ENCODE peak calls at places on chromosomes 3 and 15, in four cellular contexts. One of them, this sample, is unnamed.

GRCh38 chr3:48130321-48130881 is 57.8 kb downstream of the CDC25A start:
- DNase-seq in GM12878: no peak
- DNase-seq in HCT116: no peak
- DNase-seq in GM23338: no peak
- DNase-seq in this sample: no peak

GRCh38 chr3:177602601-177603136 is 405.4 kb upstream of the TBL1XR1 start:
- DNase-seq in GM23338: no peak
- DNase-seq in HCT116: no peak
- DNase-seq in GM12878: no peak
- DNase-seq in this sample: no peak

GRCh38 chr3:107344722-107345121 is 32.5 kb upstream of the CCDC54 start:
- DNase-seq in GM12878: no peak
- DNase-seq in HCT116: no peak
- DNase-seq in GM23338: no peak
- DNase-seq in this sample: no peak

GRCh38 chr3:13414040-13414729 is 5.9 kb downstream of the NUP210 start:
- DNase-seq in GM23338: no peak
- DNase-seq in HCT116: no peak
- DNase-seq in GM12878: peak
- DNase-seq in this sample: no peak

GRCh38 chr3:85576091-85576690 is 617.4 kb downstream of the CADM2 start:
- DNase-seq in GM12878: no peak
- DNase-seq in HCT116: peak
- DNase-seq in GM23338: peak
- DNase-seq in this sample: peak

GRCh38 chr3:56783644-56784451 is 17.9 kb downstream of the ARHGEF3 start:
- DNase-seq in GM23338: no peak
- DNase-seq in GM12878: peak
- DNase-seq in HCT116: no peak
- DNase-seq in this sample: no peak

GRCh38 chr15:59680870-59681269 is 8.2 kb downstream of the BNIP2 start:
- DNase-seq in GM12878: no peak
- DNase-seq in HCT116: no peak
- DNase-seq in GM23338: no peak
- DNase-seq in this sample: no peak

GRCh38 chr3:191360620-191361019 is 30.3 kb upstream of the UTS2B start:
- DNase-seq in GM12878: no peak
- DNase-seq in HCT116: no peak
- DNase-seq in GM23338: no peak
- DNase-seq in this sample: no peak

GRCh38 chr3:24886511-24886910 is 391.9 kb upstream of the THRB start:
- DNase-seq in GM12878: no peak
- DNase-seq in HCT116: no peak
- DNase-seq in GM23338: peak
- DNase-seq in this sample: no peak

GRCh38 chr3:15601399-15602145 is at the start of the genes BTD and HACL1:
- DNase-seq in GM23338: peak
- DNase-seq in GM12878: peak
- DNase-seq in HCT116: peak
- DNase-seq in this sample: peak

GRCh38 chr3:5264896-5265770 is 77.6 kb downstream of the EDEM1 start:
- DNase-seq in HCT116: no peak
- DNase-seq in GM23338: no peak
- DNase-seq in GM12878: no peak
- DNase-seq in this sample: no peak

GRCh38 chr15:73984208-73984979 is 7.7 kb downstream of the STOML1 start:
- DNase-seq in HCT116: no peak
- DNase-seq in GM12878: no peak
- DNase-seq in GM23338: no peak
- DNase-seq in this sample: no peak

GRCh38 chr15:65102912-65103311 is 12.1 kb downstream of the UBAP1L start:
- DNase-seq in GM23338: no peak
- DNase-seq in HCT116: no peak
- DNase-seq in GM12878: no peak
- DNase-seq in this sample: no peak

GRCh38 chr3:5019411-5020261 is 40.4 kb downstream of the BHLHE40 start:
- DNase-seq in GM12878: no peak
- DNase-seq in HCT116: no peak
- DNase-seq in GM23338: no peak
- DNase-seq in this sample: no peak

GRCh38 chr3:123105201-123106189 is 38.7 kb downstream of the PDIA5 start:
- DNase-seq in GM23338: no peak
- DNase-seq in HCT116: no peak
- DNase-seq in GM12878: peak
- DNase-seq in this sample: no peak

GRCh38 chr3:151501171-151501790 is 40.4 kb upstream of the IGSF10 start:
- DNase-seq in HCT116: no peak
- DNase-seq in GM12878: no peak
- DNase-seq in GM23338: peak
- DNase-seq in this sample: no peak

GRCh38 chr3:136209921-136210320 is 13.8 kb upstream of the MSL2 start:
- DNase-seq in HCT116: no peak
- DNase-seq in GM23338: no peak
- DNase-seq in GM12878: no peak
- DNase-seq in this sample: no peak

GRCh38 chr15:68511073-68511991 is 67.5 kb upstream of the CORO2B start:
- DNase-seq in GM12878: no peak
- DNase-seq in HCT116: no peak
- DNase-seq in GM23338: no peak
- DNase-seq in this sample: no peak

GRCh38 chr3:32646761-32647160 is 38.2 kb upstream of the CNOT10 start:
- DNase-seq in HCT116: no peak
- DNase-seq in GM12878: no peak
- DNase-seq in GM23338: no peak
- DNase-seq in this sample: no peak

GRCh38 chr3:172911142-172911541 is 160.6 kb downstream of the ECT2 start:
- DNase-seq in GM23338: peak
- DNase-seq in HCT116: no peak
- DNase-seq in GM12878: no peak
- DNase-seq in this sample: no peak

GRCh38 chr3:118932822-118933558 is 101.7 kb downstream of the IGSF11 start:
- DNase-seq in GM23338: no peak
- DNase-seq in HCT116: no peak
- DNase-seq in GM12878: no peak
- DNase-seq in this sample: no peak

GRCh38 chr15:30670056-30670455 is 44.1 kb downstream of the ARHGAP11B start:
- DNase-seq in HCT116: no peak
- DNase-seq in GM23338: no peak
- DNase-seq in GM12878: no peak
- DNase-seq in this sample: no peak

GRCh38 chr3:152403632-152404066 is 134.9 kb downstream of the MBNL1 start:
- DNase-seq in GM23338: no peak
- DNase-seq in GM12878: no peak
- DNase-seq in HCT116: no peak
- DNase-seq in this sample: no peak

GRCh38 chr3:119279101-119279554 is 15.1 kb upstream of the ARHGAP31 start:
- DNase-seq in GM23338: no peak
- DNase-seq in GM12878: no peak
- DNase-seq in HCT116: no peak
- DNase-seq in this sample: no peak

GRCh38 chr15:25176616-25176923 is 221.8 kb downstream of the SNRPN start:
- DNase-seq in GM12878: no peak
- DNase-seq in GM23338: no peak
- DNase-seq in HCT116: no peak
- DNase-seq in this sample: no peak

GRCh38 chr15:70569139-70569717 is 194.1 kb downstream of the UACA start:
- DNase-seq in HCT116: peak
- DNase-seq in GM12878: no peak
- DNase-seq in GM23338: peak
- DNase-seq in this sample: peak

GRCh38 chr3:180680097-180680430 is 775 bp upstream of the CCDC39 start:
- DNase-seq in GM23338: peak
- DNase-seq in HCT116: no peak
- DNase-seq in GM12878: no peak
- DNase-seq in this sample: peak

DNA sequence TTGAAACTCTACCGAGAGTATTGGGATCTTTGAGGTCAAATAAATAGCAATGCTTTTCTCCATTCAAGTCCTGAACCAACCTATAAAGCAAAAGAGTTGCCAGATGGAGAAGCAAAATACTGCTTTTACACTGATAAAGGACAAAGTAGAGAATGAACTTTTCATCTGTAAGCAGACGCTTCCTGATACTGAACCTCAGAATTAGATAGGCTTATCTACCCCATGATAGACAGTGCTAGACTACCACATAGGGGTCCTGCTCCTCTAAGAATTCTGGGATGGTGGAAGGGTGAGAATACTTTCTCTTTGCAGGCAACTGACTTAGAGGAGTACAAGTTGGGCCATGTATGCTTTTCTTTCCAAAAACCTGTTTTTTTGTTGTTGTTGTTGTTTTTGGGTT is 9.5 kb downstream of the SAXO2 start:
- DNase-seq in GM12878: no peak
- DNase-seq in GM23338: no peak
- DNase-seq in HCT116: no peak
- DNase-seq in this sample: no peak
- TF ChIP-seq CTCF in GM12878: no peak
- TF ChIP-seq CTCF in GM23338: no peak
- TF ChIP-seq CTCF in HCT116: no peak
- TF ChIP-seq CTCF in this sample: no peak

DNA sequence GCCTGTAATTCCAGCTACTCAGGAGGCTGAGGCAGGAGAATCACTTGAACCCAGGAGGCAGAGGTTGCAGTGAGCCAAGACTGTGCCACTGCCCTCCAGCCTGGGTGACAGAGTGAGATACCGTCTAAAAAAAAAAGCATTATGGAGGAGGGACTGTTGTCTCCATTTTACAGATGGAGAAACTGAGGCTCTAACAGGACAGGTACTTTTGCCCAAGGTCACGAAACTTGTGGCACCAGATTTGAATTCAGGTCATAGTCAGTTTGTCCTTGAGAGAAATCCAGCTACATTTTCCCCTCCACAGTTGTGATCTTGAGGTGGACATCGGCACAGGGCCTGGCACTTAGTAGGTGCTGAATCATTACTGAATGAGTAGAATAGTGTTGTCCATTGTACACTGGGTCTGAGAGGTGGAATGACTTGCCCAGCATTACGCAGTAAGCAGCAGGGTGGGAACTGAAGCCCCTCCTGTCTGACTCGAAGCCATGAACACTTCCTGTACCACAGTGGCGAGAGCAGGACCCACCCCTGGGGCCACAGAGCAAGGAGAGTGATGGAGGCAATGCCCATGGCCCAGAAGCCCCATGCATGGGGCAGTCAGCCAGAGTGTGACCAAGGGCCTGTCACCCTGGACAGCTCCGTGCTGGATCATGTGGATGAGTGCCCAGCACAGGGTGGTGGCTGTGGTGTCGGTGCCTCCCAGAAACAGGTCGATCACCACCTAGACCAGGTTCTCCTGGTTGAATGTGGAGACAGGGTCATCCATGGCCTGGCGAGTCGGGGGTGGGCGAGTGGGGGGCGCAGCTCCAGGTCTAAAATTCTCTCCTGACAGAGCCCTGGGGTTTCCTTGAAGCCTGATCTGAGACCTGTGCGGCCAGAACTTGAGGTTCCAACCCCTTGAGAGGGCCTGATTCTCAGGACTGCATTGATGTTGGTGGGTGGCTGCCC is 20.4 kb upstream of the PARL start:
- DNase-seq in GM12878: no peak
- DNase-seq in GM23338: no peak
- DNase-seq in HCT116: no peak
- DNase-seq in this sample: no peak
- TF ChIP-seq REST in GM12878: no peak
- TF ChIP-seq REST in GM23338: peak
- TF ChIP-seq REST in HCT116: no peak
- TF ChIP-seq REST in this sample: peak

GRCh38 chr15:79089331-79089889 is 1.2 kb downstream of the RASGRF1 start:
- DNase-seq in HCT116: no peak
- DNase-seq in GM23338: peak
- DNase-seq in GM12878: no peak
- DNase-seq in this sample: no peak
- H3K4me3 ChIP-seq in HCT116: no peak
- H3K4me3 ChIP-seq in GM23338: peak
- H3K4me3 ChIP-seq in GM12878: no peak
- H3K4me3 ChIP-seq in this sample: no peak

GRCh38 chr15:84981054-84981710 is 474 bp upstream of the PDE8A start:
- DNase-seq in HCT116: peak
- DNase-seq in GM23338: peak
- DNase-seq in GM12878: peak
- DNase-seq in this sample: peak
- TF ChIP-seq CTCF in HCT116: no peak
- TF ChIP-seq CTCF in GM23338: no peak
- TF ChIP-seq CTCF in GM12878: no peak
- TF ChIP-seq CTCF in this sample: no peak

DNA sequence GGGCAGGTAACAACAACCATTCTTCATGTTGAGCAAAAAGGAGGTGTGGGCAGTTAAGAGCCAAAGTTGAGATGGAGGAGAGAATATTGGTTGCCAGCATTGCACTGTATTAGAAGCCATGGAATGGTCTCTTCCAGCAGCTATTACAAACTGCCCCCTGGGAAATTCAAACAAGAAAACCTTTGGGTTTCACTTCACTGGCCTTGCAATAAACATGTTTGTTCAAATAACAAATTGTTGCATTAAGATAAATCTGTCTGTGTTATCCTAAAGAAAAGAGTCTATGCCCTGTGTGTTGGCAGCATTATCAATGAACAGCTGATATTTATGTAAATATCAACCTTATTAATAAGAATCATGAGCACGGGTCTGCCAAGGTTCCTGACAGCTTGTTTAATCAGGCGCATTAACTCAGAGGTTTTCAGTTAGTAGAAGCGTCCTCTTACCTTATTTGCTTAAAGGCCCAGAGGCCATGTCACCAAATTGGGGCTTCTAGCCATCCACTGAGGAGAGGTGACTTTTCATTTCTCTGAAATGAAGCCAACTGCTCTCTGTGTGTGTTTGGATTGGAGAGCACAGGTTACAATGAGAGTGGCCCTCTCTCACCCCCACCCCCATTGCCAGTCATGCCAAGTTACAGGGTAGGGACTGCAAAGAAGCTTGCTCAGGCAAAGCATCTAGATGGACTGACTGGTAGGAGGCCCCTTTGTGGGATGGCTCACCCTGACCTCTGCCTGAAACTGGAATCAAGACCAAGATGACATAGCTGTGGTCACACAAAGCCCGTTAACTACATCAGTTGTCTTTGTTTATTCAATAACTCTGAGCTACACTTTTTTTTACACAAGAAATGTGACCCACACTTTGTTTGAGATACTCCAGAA is 10.5 kb downstream of the FILIP1L start:
- DNase-seq in GM12878: peak
- DNase-seq in HCT116: no peak
- DNase-seq in GM23338: no peak
- DNase-seq in this sample: no peak
- TF ChIP-seq REST in GM12878: no peak
- TF ChIP-seq REST in HCT116: no peak
- TF ChIP-seq REST in GM23338: no peak
- TF ChIP-seq REST in this sample: no peak

GRCh38 chr3:30439451-30440053 is 166.8 kb upstream of the TGFBR2 start:
- DNase-seq in GM12878: no peak
- DNase-seq in HCT116: no peak
- DNase-seq in GM23338: no peak
- DNase-seq in this sample: no peak

GRCh38 chr3:30438121-30438520 is 168.3 kb upstream of the TGFBR2 start:
- DNase-seq in GM12878: no peak
- DNase-seq in HCT116: no peak
- DNase-seq in GM23338: no peak
- DNase-seq in this sample: no peak

GRCh38 chr3:30437172-30437571 is 169.2 kb upstream of the TGFBR2 start:
- DNase-seq in GM12878: no peak
- DNase-seq in HCT116: no peak
- DNase-seq in GM23338: peak
- DNase-seq in this sample: no peak

GRCh38 chr3:30440147-30440604 is 166.2 kb upstream of the TGFBR2 start:
- DNase-seq in GM12878: no peak
- DNase-seq in GM23338: no peak
- DNase-seq in HCT116: no peak
- DNase-seq in this sample: peak

GRCh38 chr3:30435950-30436349 is 170.5 kb upstream of the TGFBR2 start:
- DNase-seq in GM23338: no peak
- DNase-seq in HCT116: no peak
- DNase-seq in GM12878: no peak
- DNase-seq in this sample: no peak
- H3K4me3 ChIP-seq in GM23338: no peak
- H3K4me3 ChIP-seq in HCT116: no peak
- H3K4me3 ChIP-seq in GM12878: no peak
- H3K4me3 ChIP-seq in this sample: peak